ENCODE peak calls at places on chromosomes 3 and 15, in five cellular contexts. U, V, B, N and C are unnamed samples.

GRCh38 chr3:79361748-79362378 is 405.9 kb downstream of the ROBO1 start:
- DNase-seq in N (peak), U (peak), V (peak), B (no peak), C (peak)

GRCh38 chr15:79065744-79066376 is 24.7 kb downstream of the RASGRF1 start:
- DNase-seq in N (no peak), B (no peak), V (no peak), U (no peak), C (no peak)

GRCh38 chr3:170697803-170698350 is 112.0 kb upstream of the SLC7A14 start:
- DNase-seq in N (no peak), U (no peak), V (no peak), B (no peak), C (no peak)

GRCh38 chr3:59368887-59369286 is 319.1 kb upstream of the CFAP20DC start:
- DNase-seq in V (no peak), B (no peak), U (no peak), N (no peak), C (no peak)

GRCh38 chr15:83605595-83605994 is 48.3 kb upstream of the ADAMTSL3 start:
- DNase-seq in V (peak), B (no peak), U (no peak), N (no peak), C (no peak)

GRCh38 chr3:188698436-188698835 is 473.3 kb upstream of the TPRG1 start:
- DNase-seq in U (no peak), V (no peak), N (no peak), B (no peak), C (no peak)

GRCh38 chr15:100693451-100693850 is 91.1 kb downstream of the ASB7 start:
- DNase-seq in V (no peak), N (no peak), U (no peak), B (no peak), C (no peak)

GRCh38 chr15:38994310-38994709 is 429.7 kb upstream of the RASGRP1 start:
- DNase-seq in B (no peak), N (no peak), V (no peak), U (no peak), C (no peak)

GRCh38 chr3:176041812-176042211 is 1155.5 kb downstream of the TBL1XR1 start:
- DNase-seq in B (no peak), U (no peak), N (peak), V (no peak), C (no peak)

GRCh38 chr3:46098319-46098761 is 71.1 kb upstream of the XCR1 start:
- DNase-seq in B (peak), U (no peak), V (peak), N (no peak), C (no peak)

GRCh38 chr3:175672119-175672689 is 813.1 kb downstream of the NAALADL2 start:
- DNase-seq in V (peak), B (no peak), N (peak), U (peak), C (peak)

GRCh38 chr3:11136116-11136515 is 18.2 kb upstream of the HRH1 start:
- DNase-seq in B (no peak), V (peak), N (no peak), U (no peak), C (no peak)

GRCh38 chr15:79475312-79475711 is 43.2 kb downstream of the MINAR1 start:
- DNase-seq in V (peak), B (no peak), N (no peak), U (no peak), C (no peak)

GRCh38 chr3:63349583-63350177 is 71.6 kb downstream of the SYNPR start:
- DNase-seq in B (no peak), N (no peak), V (peak), U (peak), C (peak)

GRCh38 chr15:82647045-82647834 is at the start of gene CPEB1:
- DNase-seq in B (no peak), U (peak), V (peak), N (no peak), C (no peak)

GRCh38 chr3:78604328-78604727 is 1163.5 kb downstream of the ROBO1 start:
- DNase-seq in U (no peak), V (peak), B (no peak), N (peak), C (peak)

GRCh38 chr15:92621972-92622533 is 33.5 kb downstream of the FAM174B start:
- DNase-seq in B (no peak), N (no peak), V (no peak), U (no peak), C (no peak)

GRCh38 chr3:112773864-112774263 is 72.8 kb downstream of the CD200R1L start:
- DNase-seq in N (no peak), V (no peak), U (no peak), B (no peak), C (no peak)

GRCh38 chr15:70433583-70434288 is 329.6 kb downstream of the UACA start:
- DNase-seq in U (peak), V (no peak), N (no peak), B (no peak), C (no peak)

GRCh38 chr3:172213765-172214358 is 174.5 kb downstream of the FNDC3B start:
- DNase-seq in V (no peak), B (no peak), U (no peak), N (no peak), C (no peak)

GRCh38 chr3:1609416-1609815 is 489.2 kb upstream of the CNTN4 start:
- DNase-seq in N (no peak), B (no peak), U (peak), V (no peak), C (no peak)

GRCh38 chr3:98563661-98564281 is 29.6 kb downstream of the CPOX start:
- DNase-seq in B (no peak), N (no peak), V (peak), U (no peak), C (peak)

GRCh38 chr15:73560501-73561117 is 72.6 kb downstream of the NPTN start:
- DNase-seq in N (peak), U (peak), V (peak), B (no peak), C (peak)

GRCh38 chr3:155661042-155661441 is 83.8 kb downstream of the PLCH1 start:
- DNase-seq in U (no peak), N (no peak), V (no peak), B (no peak), C (no peak)

GRCh38 chr3:170405101-170405500 is 13.6 kb upstream of the CLDN11 start:
- DNase-seq in B (no peak), N (no peak), U (no peak), V (no peak), C (no peak)

GRCh38 chr3:48405343-48405881 is 24.5 kb downstream of the PLXNB1 start:
- DNase-seq in U (no peak), V (no peak), B (peak), N (no peak), C (no peak)

GRCh38 chr3:430186-430585 is 233.6 kb downstream of the CHL1 start:
- DNase-seq in N (no peak), V (no peak), U (no peak), B (no peak), C (no peak)

GRCh38 chr3:1499694-1500093 is 406.9 kb downstream of the CNTN6 start:
- DNase-seq in B (no peak), N (no peak), U (no peak), V (no peak), C (no peak)

GRCh38 chr15:91348812-91349500 is 248.9 kb downstream of the SV2B start:
- DNase-seq in U (no peak), B (no peak), V (no peak), N (no peak), C (no peak)

GRCh38 chr3:63961891-63962290 is 49.7 kb upstream of the SCAANT1 start:
- DNase-seq in B (no peak), N (no peak), U (peak), V (peak), C (no peak)

GRCh38 chr15:73794501-73795133 is 41.5 kb upstream of the INSYN1 start:
- DNase-seq in B (no peak), U (no peak), N (no peak), V (peak), C (no peak)

GRCh38 chr3:179166561-179167201 is 18.5 kb downstream of the PIK3CA start:
- DNase-seq in V (no peak), U (no peak), N (no peak), B (no peak), C (no peak)

GRCh38 chr3:31909455-31909854 is 71.6 kb downstream of the OSBPL10 start:
- DNase-seq in B (no peak), U (no peak), V (no peak), N (no peak), C (no peak)

GRCh38 chr3:31906182-31906581 is 74.9 kb downstream of the OSBPL10 start:
- DNase-seq in N (no peak), U (no peak), V (peak), B (no peak), C (no peak)

GRCh38 chr3:31911643-31912042 is 69.4 kb downstream of the OSBPL10 start:
- DNase-seq in V (peak), B (no peak), N (no peak), U (no peak), C (no peak)

GRCh38 chr3:31911124-31911523 is 69.9 kb downstream of the OSBPL10 start:
- DNase-seq in U (no peak), N (no peak), V (no peak), B (no peak), C (no peak)

GRCh38 chr3:31908391-31909097 is 72.5 kb downstream of the OSBPL10 start:
- DNase-seq in B (no peak), U (no peak), N (no peak), V (peak), C (no peak)
- TF ChIP-seq CTCF in B (no peak), U (no peak), N (peak), V (peak), C (peak)

DNA sequence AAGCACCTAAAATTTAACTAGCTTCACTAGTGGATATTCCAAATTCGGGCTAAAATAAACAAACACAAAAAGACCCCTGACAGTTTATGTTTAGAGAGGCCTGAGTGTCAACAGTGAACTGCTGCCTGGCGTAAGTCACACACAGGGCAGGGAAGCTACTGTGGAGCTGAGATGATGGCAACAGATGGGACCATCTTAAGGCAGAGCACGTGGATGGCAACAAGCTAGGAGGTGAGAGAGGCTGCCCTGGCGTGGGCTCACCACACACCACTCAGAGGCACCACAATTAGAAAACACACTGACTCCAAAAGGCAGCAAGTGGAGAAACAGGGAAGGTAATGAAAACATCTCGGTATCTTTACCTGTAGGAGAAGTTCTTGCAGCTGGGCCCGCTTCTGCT is 93.3 kb downstream of the ATP1B3 start:
- DNase-seq in V (no peak), N (no peak), U (no peak), B (no peak), C (no peak)
- H3K4me3 ChIP-seq in V (no peak), N (no peak), U (no peak), B (no peak), C (no peak)

DNA sequence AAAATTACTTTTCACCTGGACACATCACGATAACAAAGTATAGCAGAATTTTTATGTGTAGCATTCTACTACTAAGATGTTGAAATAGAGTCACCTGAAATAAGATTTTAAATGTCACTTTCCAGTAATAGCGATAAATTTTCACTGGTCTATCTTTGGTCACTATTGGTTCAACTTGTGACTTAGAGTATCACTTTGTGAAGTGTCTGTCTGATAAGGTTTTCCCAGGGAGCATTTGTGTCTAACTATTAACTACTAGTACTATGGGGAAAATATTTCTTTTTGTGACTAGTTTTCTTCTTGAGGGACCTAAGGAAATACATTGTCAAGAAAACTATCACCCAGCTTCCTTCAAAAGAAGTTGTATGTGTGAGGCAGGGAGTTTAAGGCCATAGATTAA is 11.0 kb downstream of the TRPC1 start:
- DNase-seq in N (no peak), B (no peak), V (no peak), U (no peak), C (no peak)
- TF ChIP-seq CTCF in N (no peak), B (no peak), V (no peak), U (no peak), C (no peak)

GRCh38 chr3:17795733-17796132 is 53.3 kb upstream of the TBC1D5 start:
- DNase-seq in V (no peak), N (no peak), U (no peak), B (no peak), C (no peak)
- H3K4me3 ChIP-seq in V (no peak), N (no peak), U (no peak), B (no peak), C (no peak)

DNA sequence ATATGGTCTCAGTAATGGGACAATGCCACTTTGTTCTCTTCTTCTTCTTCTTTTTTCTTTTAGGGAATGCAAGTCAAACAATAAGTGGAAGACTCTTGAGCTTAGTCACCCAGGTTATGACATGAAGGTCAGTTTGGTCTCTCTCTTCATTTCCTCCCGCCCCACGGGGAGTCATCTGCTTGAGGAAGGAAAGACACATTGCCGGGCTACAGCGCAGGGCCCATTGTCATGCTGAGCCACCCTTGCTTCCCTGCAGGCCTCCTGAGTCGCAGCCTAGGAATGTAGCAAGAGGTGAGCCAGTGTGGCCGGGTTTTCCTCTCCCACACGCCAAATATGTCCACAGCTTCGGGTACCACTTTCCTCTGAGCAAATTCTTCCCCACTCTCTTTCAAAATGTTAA is 47.6 kb downstream of the RAP2B start:
- DNase-seq in B (peak), U (no peak), V (peak), N (no peak), C (peak)
- TF ChIP-seq CTCF in B (no peak), U (no peak), V (no peak), N (no peak), C (no peak)